ENCODE peak calls at places on chromosome 6, in four cellular contexts. M is caudate nucleus; J is HS-27A; N is stimulated activated CD4-positive, alpha-beta T cell treated with anti-CD3 and anti-CD28 coated beads, Interleukin-12 subunit alpha, Interleukin-12 subunit beta, amount 100 ng/mL, for 48 hours. Y is an unnamed sample.

GRCh38 chr6:79438015-79438414 is 99.2 kb downstream of the LCA5 start:
- DNase-seq in M (no peak), J (no peak), N (no peak), Y (no peak)

GRCh38 chr6:111406200-111406711 is 76.8 kb downstream of the REV3L start:
- DNase-seq in M (no peak), J (no peak), N (no peak), Y (no peak)

GRCh38 chr6:89411269-89412070 is 603 bp downstream of the RRAGD start:
- DNase-seq in M (peak), J (no peak), N (no peak), Y (no peak)

GRCh38 chr6:86192123-86192522 is 549.4 kb upstream of the SYNCRIP start:
- DNase-seq in M (no peak), J (no peak), N (no peak), Y (peak)

GRCh38 chr6:21935561-21936028 is 342.0 kb downstream of the SOX4 start:
- DNase-seq in M (no peak), J (no peak), N (no peak), Y (peak)

GRCh38 chr6:128403618-128404444 is 116.6 kb downstream of the PTPRK start:
- DNase-seq in M (no peak), J (no peak), N (no peak), Y (no peak)

GRCh38 chr6:40882321-40882720 is 156.7 kb downstream of the UNC5CL start:
- DNase-seq in M (no peak), J (no peak), N (no peak), Y (no peak)

GRCh38 chr6:89976141-89977020 is 82.1 kb downstream of the GJA10 start:
- DNase-seq in M (no peak), J (no peak), N (no peak), Y (no peak)

GRCh38 chr6:152206072-152206818 is 398.8 kb downstream of the ESR1 start:
- DNase-seq in M (no peak), J (peak), N (peak), Y (no peak)